ENCODE peak calls at places on chromosome 1, in nine cellular contexts. W, I, V, O, R, J, D, Y and H are unnamed samples.

GRCh38 chr1:21262282-21263051 is 27.8 kb downstream of the ECE1 start:
- DNase-seq in V (peak; percentile 44), D (peak; percentile 95), Y (no peak), R (no peak), J (peak; percentile 91), I (peak; percentile 52), W (peak; percentile 97), O (no peak), H (no peak)

GRCh38 chr1:93080424-93080823 is 1.3 kb downstream of the MTF2 start:
- DNase-seq in J (peak; percentile 78), O (peak; percentile 64), I (peak; percentile 61), V (peak; percentile 48), D (peak; percentile 83), Y (no peak), R (peak; percentile 79), W (no peak), H (no peak)

GRCh38 chr1:19639999-19640362 is 4.1 kb upstream of the NBL1 start:
- DNase-seq in Y (no peak), O (peak; percentile 62), R (no peak), D (peak; percentile 34), W (peak; percentile 56), I (no peak), J (peak; percentile 37), V (no peak), H (no peak)

GRCh38 chr1:170562644-170563338 is 30.8 kb downstream of the GORAB start:
- DNase-seq in O (peak; percentile 90), R (peak; percentile 14), W (peak; percentile 79), Y (peak; percentile 57), V (no peak), J (peak; percentile 91), I (no peak), D (peak; percentile 87), H (no peak)

GRCh38 chr1:241591317-241591716 is 48.9 kb downstream of the CHML start:
- DNase-seq in W (no peak), R (no peak), J (peak; percentile 24), O (peak; percentile 61), D (peak; percentile 86), Y (no peak), I (peak; percentile 33), V (no peak), H (no peak)

GRCh38 chr1:183609313-183609712 is 19.1 kb upstream of the NCF2 start:
- DNase-seq in V (peak; percentile 20), R (no peak), O (no peak), D (peak; percentile 81), I (peak; percentile 59), Y (peak; percentile 66), J (peak; percentile 53), W (peak; percentile 79), H (no peak)

GRCh38 chr1:54698346-54698745 is 17.3 kb upstream of the TTC4 start:
- DNase-seq in I (no peak), R (no peak), Y (no peak), W (no peak), V (no peak), D (no peak), O (no peak), J (no peak), H (no peak)

GRCh38 chr1:41342774-41343355 is 18.4 kb upstream of the FOXO6 start:
- DNase-seq in R (no peak), I (no peak), O (no peak), V (no peak), J (no peak), Y (no peak), W (no peak), D (no peak), H (no peak)

GRCh38 chr1:24386241-24386640 is 27.3 kb downstream of the STPG1 start:
- DNase-seq in D (no peak), J (no peak), V (peak; percentile 28), O (no peak), Y (no peak), W (no peak), R (no peak), I (no peak), H (no peak)

GRCh38 chr1:81808760-81809159 is 8.0 kb downstream of the ADGRL2 start:
- DNase-seq in W (no peak), R (no peak), Y (no peak), V (peak; percentile 37), D (no peak), O (no peak), I (no peak), J (no peak), H (no peak)

GRCh38 chr1:33120436-33121231 is 39.7 kb downstream of the AZIN2 start:
- DNase-seq in V (no peak), I (no peak), W (no peak), O (peak; percentile 71), D (peak; percentile 45), R (no peak), J (no peak), Y (no peak), H (no peak)

GRCh38 chr1:10799726-10800125 is 3.3 kb upstream of the CASZ1 start:
- DNase-seq in Y (no peak), I (no peak), D (no peak), O (no peak), R (no peak), J (no peak), V (no peak), W (no peak), H (no peak)

GRCh38 chr1:66356605-66357004 is 177.3 kb upstream of the SGIP1 start:
- DNase-seq in J (no peak), I (no peak), V (peak; percentile 61), W (no peak), O (no peak), R (no peak), D (no peak), Y (no peak), H (no peak)

GRCh38 chr1:201214461-201214860 is 23.8 kb downstream of the IGFN1 start:
- DNase-seq in D (no peak), O (no peak), R (no peak), I (no peak), Y (no peak), J (no peak), V (no peak), W (no peak), H (no peak)

GRCh38 chr1:185373813-185374524 is 56.9 kb upstream of the IVNS1ABP start:
- DNase-seq in J (peak; percentile 57), O (no peak), R (no peak), D (peak; percentile 36), Y (no peak), V (no peak), I (no peak), W (no peak), H (no peak)
- TF ChIP-seq CTCF in J (no peak), O (no peak), R (no peak), D (no peak), Y (no peak), V (no peak), I (no peak), W (no peak), H (no peak)

GRCh38 chr1:3924186-3924815 is 24.2 kb upstream of the C1orf174 start:
- DNase-seq in D (no peak), I (no peak), Y (no peak), W (peak; percentile 60), O (no peak), R (no peak), J (no peak), V (no peak), H (no peak)

GRCh38 chr1:3923378-3924185 is 23.5 kb upstream of the C1orf174 start:
- DNase-seq in J (no peak), I (no peak), V (no peak), D (no peak), Y (peak; percentile 32), R (no peak), W (peak; percentile 54), O (no peak), H (no peak)

GRCh38 chr1:3922851-3923250 is 22.8 kb upstream of the C1orf174 start:
- DNase-seq in R (no peak), Y (no peak), J (no peak), D (no peak), O (no peak), I (no peak), V (no peak), W (no peak), H (no peak)

GRCh38 chr1:3921786-3922185 is 21.7 kb upstream of the C1orf174 start:
- DNase-seq in Y (no peak), I (no peak), D (no peak), O (no peak), W (no peak), R (no peak), J (no peak), V (no peak), H (no peak)

GRCh38 chr1:3922201-3922725 is 22.2 kb upstream of the C1orf174 start:
- DNase-seq in D (no peak), I (no peak), O (no peak), R (no peak), W (no peak), J (no peak), V (no peak), Y (peak; percentile 60), H (no peak)
- TF ChIP-seq CTCF in D (no peak), I (no peak), O (no peak), R (no peak), W (no peak), J (no peak), V (no peak), Y (no peak), H (no peak)

DNA sequence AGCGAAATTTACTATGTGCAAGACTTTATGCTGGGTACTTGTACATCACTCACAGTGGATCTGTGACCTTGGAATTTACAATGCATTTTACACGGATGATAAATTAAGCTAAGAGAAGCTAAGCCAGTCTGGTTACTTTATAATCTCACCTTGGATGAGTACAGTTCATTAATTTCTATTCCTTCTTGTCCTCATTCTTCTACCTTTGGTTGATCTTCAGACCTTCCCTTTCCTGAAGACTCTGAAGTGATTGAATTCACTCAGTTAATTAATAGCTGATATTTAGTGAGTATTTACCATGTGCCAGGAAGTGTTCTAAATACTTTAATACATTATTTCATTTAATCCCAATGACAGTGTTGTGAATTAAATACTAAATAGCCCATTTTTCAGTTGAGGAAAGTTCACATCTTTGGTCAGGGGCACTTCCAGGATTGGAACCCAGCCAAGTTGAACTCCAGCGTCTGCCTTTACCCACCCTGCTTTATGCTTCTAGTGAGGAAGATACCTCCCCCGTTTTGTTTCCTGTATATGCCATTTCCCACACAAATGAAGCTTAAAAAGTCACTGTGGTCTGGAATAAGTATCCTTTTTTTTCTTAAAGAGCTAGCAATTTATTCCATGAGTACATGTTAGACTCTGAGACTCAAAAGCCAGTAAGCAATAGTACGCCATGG is 146.6 kb downstream of the TLR5 start:
- DNase-seq in W (no peak), J (no peak), Y (no peak), D (no peak), O (no peak), V (no peak), R (no peak), I (no peak), H (no peak)
- TF ChIP-seq CTCF in W (no peak), J (no peak), Y (no peak), D (no peak), O (no peak), V (no peak), R (no peak), I (no peak), H (no peak)

DNA sequence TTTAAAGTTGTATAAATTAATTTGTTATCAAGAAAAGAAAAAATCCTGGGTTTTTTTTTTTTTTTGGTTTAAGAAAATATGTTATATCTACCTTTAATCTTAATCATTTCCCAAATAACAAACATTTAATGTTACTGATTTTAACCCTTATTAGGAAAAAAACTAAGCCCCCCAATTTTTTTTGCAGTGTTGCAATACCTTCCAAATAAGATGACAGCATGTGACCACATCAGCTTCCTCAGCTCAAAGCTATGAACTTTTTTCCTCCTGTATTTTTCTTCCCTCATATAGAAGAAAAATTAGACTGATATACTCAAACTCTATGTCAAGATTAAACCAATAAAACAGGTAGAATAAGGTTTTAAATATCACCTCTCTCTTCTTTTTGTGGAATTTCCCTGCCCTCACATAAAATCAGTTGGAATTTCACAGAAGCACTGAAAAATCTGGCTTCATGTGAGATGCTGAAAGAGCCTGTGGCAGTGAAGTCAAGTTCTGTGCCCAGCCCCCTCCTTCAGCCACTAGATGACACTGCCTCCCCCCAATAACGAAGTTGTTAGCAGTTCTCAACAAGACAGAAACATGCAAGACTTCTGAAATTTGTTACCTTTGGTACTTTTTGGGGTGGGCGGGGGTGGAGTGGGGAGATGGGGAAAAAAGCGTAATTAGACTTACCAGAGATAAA is 9.6 kb upstream of the SMYD2 start:
- DNase-seq in R (no peak), I (no peak), J (no peak), D (no peak), V (peak; percentile 27), O (no peak), W (no peak), Y (no peak), H (no peak)
- TF ChIP-seq CTCF in R (peak; percentile 20), I (no peak), J (peak; percentile 15), D (no peak), V (no peak), O (no peak), W (no peak), Y (no peak), H (no peak)